ENCODE peak calls at places on chromosomes 5 and 9, in six cellular contexts. D is stimulated activated CD8-positive, alpha-beta memory T cell treated with anti-CD3 and anti-CD28 coated beads, Interleukin-4, amount 100 ng/mL, for 1 hour; A is D721Med; E is stimulated activated CD4-positive, alpha-beta T cell treated with anti-CD3 and anti-CD28 coated beads, Interleukin-2, amount 100 ng/mL, for 48 hours; Z is pancreas; X is T-helper 1 cell. N is an unnamed sample.

GRCh38 chr5:135179308-135179980 is 145.4 kb upstream of the PITX1 start:
- DNase-seq in Z (peak; percentile 31), E (no peak), X (no peak), A (no peak), D (no peak), N (no peak)

GRCh38 chr5:1552469-1553255 is 28.9 kb upstream of the LPCAT1 start:
- DNase-seq in Z (no peak), X (no peak), E (no peak), A (no peak), D (no peak), N (no peak)

GRCh38 chr5:14316471-14316870 is 173.3 kb downstream of the TRIO start:
- DNase-seq in A (no peak), D (no peak), X (no peak), Z (no peak), E (no peak), N (no peak)

GRCh38 chr9:105147095-105147871 is 97.2 kb upstream of the SLC44A1 start:
- DNase-seq in X (no peak), E (no peak), A (no peak), Z (no peak), D (no peak), N (no peak)

GRCh38 chr9:78292026-78292425 is 4.9 kb upstream of the PSAT1 start:
- DNase-seq in Z (no peak), D (no peak), E (no peak), X (no peak), A (no peak), N (no peak)

GRCh38 chr9:112046181-112046580 is 128.9 kb downstream of the SUSD1 start:
- DNase-seq in A (no peak), E (no peak), Z (no peak), D (no peak), X (no peak), N (peak; percentile 91)

GRCh38 chr5:71601222-71602026 is 14.3 kb downstream of the MCCC2 start:
- DNase-seq in D (peak; percentile 38), E (peak; percentile 37), X (peak; percentile 40), Z (peak; percentile 66), A (no peak), N (peak; percentile 99)

GRCh38 chr9:86321373-86321772 is 32.8 kb downstream of the TUT7 start:
- DNase-seq in X (no peak), A (no peak), Z (no peak), D (no peak), E (no peak), N (peak; percentile 95)

GRCh38 chr5:10310073-10310779 is 2.5 kb upstream of the CMBL start:
- DNase-seq in D (no peak), X (no peak), A (no peak), E (no peak), Z (peak; percentile 75), N (no peak)

GRCh38 chr9:126496181-126496576 is 117.5 kb upstream of the LMX1B start:
- DNase-seq in Z (no peak), A (no peak), D (no peak), E (no peak), X (no peak), N (no peak)

N was measured in LHCN-M2.